ENCODE peak calls at places on chromosomes 7 and 10, in nine cellular contexts. T is WERI-Rb-1, D is fibroblast of the aortic adventitia, K is upper lobe of right lung, C is AG09309, M is psoas muscle, B is sigmoid colon, R is right atrium auricular region, Z is OCI-LY7. P is an unnamed sample.

GRCh38 chr10:43194861-43195260 is 56.6 kb downstream of the CSGALNACT2 start:
- DNase-seq in T (no peak), D (no peak), K (no peak), C (no peak), M (peak), B (no peak), R (no peak), Z (no peak), P (no peak)

GRCh38 chr7:12031186-12031585 is 179.9 kb upstream of the TMEM106B start:
- DNase-seq in T (no peak), D (peak), K (no peak), C (no peak), M (no peak), B (no peak), R (no peak), Z (no peak), P (no peak)

GRCh38 chr7:22667562-22668239 is 59.3 kb upstream of the IL6 start:
- DNase-seq in T (no peak), D (peak), K (no peak), C (no peak), M (no peak), B (no peak), R (no peak), Z (no peak), P (no peak)

GRCh38 chr7:7977774-7978173 is 9.2 kb downstream of the GLCCI1 start:
- DNase-seq in T (no peak), D (peak), K (no peak), C (no peak), M (no peak), B (no peak), R (no peak), Z (peak), P (no peak)

GRCh38 chr10:101752241-101752640 is 23.7 kb downstream of the FGF8 start:
- DNase-seq in T (peak), D (no peak), K (no peak), C (no peak), M (no peak), B (no peak), R (no peak), Z (no peak), P (no peak)

GRCh38 chr7:98627062-98627790 is 10.1 kb downstream of the NPTX2 start:
- DNase-seq in T (no peak), D (no peak), K (no peak), C (no peak), M (no peak), B (no peak), R (no peak), Z (no peak), P (no peak)

GRCh38 chr7:33721895-33722294 is 183.4 kb upstream of the BMPER start:
- DNase-seq in T (no peak), D (no peak), K (no peak), C (no peak), M (no peak), B (no peak), R (no peak), Z (no peak), P (no peak)

GRCh38 chr7:138228764-138229163 is 152.5 kb downstream of the AKR1D1 start:
- DNase-seq in T (no peak), D (no peak), K (no peak), C (no peak), M (no peak), B (no peak), R (no peak), Z (no peak), P (no peak)

GRCh38 chr10:121243003-121243898 is 355.0 kb downstream of the FGFR2 start:
- DNase-seq in T (no peak), D (no peak), K (no peak), C (no peak), M (no peak), B (no peak), R (no peak), Z (no peak), P (no peak)

GRCh38 chr10:55630491-55631056 is 730.5 kb downstream of the ZWINT start:
- DNase-seq in T (peak), D (no peak), K (peak), C (no peak), M (no peak), B (no peak), R (no peak), Z (no peak), P (no peak)

GRCh38 chr10:14879055-14879800 is 562 bp downstream of the SUV39H2 start:
- DNase-seq in T (no peak), D (peak), K (no peak), C (no peak), M (no peak), B (no peak), R (no peak), Z (peak), P (peak)

GRCh38 chr7:77433901-77434300 is 17.8 kb upstream of the GSAP start:
- DNase-seq in T (no peak), D (no peak), K (no peak), C (no peak), M (no peak), B (no peak), R (no peak), Z (no peak), P (no peak)

GRCh38 chr7:148501707-148502139 is 88.8 kb upstream of the C7orf33 start:
- DNase-seq in T (no peak), D (no peak), K (no peak), C (no peak), M (no peak), B (no peak), R (no peak), Z (no peak), P (peak)

GRCh38 chr10:97543025-97543546 is 29.5 kb upstream of the ANKRD2 start:
- DNase-seq in T (no peak), D (peak), K (peak), C (peak), M (peak), B (peak), R (peak), Z (no peak), P (no peak)

GRCh38 chr7:124398937-124399552 is 366.2 kb upstream of the TMEM229A start:
- DNase-seq in T (no peak), D (no peak), K (no peak), C (no peak), M (no peak), B (no peak), R (no peak), Z (no peak), P (no peak)

GRCh38 chr10:17155821-17156220 is 26.2 kb upstream of the CUBN start:
- DNase-seq in T (no peak), D (no peak), K (no peak), C (no peak), M (no peak), B (no peak), R (no peak), Z (no peak), P (no peak)

GRCh38 chr10:69567920-69568319 is 5.3 kb downstream of the NEUROG3 start:
- DNase-seq in T (no peak), D (peak), K (peak), C (no peak), M (peak), B (no peak), R (no peak), Z (no peak), P (peak)

GRCh38 chr7:100406767-100407166 is 21.7 kb downstream of the ZCWPW1 start:
- DNase-seq in T (no peak), D (peak), K (no peak), C (peak), M (no peak), B (no peak), R (no peak), Z (no peak), P (no peak)

GRCh38 chr10:22560391-22561239 is 153.8 kb downstream of the PIP4K2A start:
- DNase-seq in T (no peak), D (no peak), K (no peak), C (no peak), M (no peak), B (no peak), R (no peak), Z (no peak), P (no peak)

GRCh38 chr7:82624337-82624736 is 180.8 kb upstream of the CACNA2D1 start:
- DNase-seq in T (no peak), D (peak), K (no peak), C (peak), M (no peak), B (no peak), R (no peak), Z (no peak), P (no peak)

GRCh38 chr10:24463683-24464426 is 254.9 kb downstream of the KIAA1217 start:
- DNase-seq in T (no peak), D (peak), K (no peak), C (peak), M (no peak), B (no peak), R (no peak), Z (no peak), P (peak)

GRCh38 chr10:114394531-114394930 is 9.8 kb downstream of the AFAP1L2 start:
- DNase-seq in T (no peak), D (no peak), K (no peak), C (no peak), M (no peak), B (peak), R (no peak), Z (no peak), P (no peak)

GRCh38 chr7:88346357-88346756 is 39.7 kb upstream of the STEAP4 start:
- DNase-seq in T (no peak), D (no peak), K (no peak), C (no peak), M (no peak), B (no peak), R (no peak), Z (no peak), P (peak)

GRCh38 chr10:36534471-36535002 is 590.9 kb upstream of the ANKRD30A start:
- DNase-seq in T (peak), D (peak), K (no peak), C (peak), M (no peak), B (no peak), R (no peak), Z (peak), P (peak)

GRCh38 chr7:156442503-156442902 is 198.1 kb upstream of the RNF32 start:
- DNase-seq in T (no peak), D (no peak), K (no peak), C (no peak), M (no peak), B (no peak), R (no peak), Z (no peak), P (no peak)

GRCh38 chr7:128398016-128398840 is 11.6 kb downstream of the IMPDH1 start:
- DNase-seq in T (peak), D (peak), K (no peak), C (no peak), M (peak), B (peak), R (no peak), Z (peak), P (no peak)

GRCh38 chr10:75407716-75408511 is 6.3 kb upstream of the ZNF503 start:
- DNase-seq in T (no peak), D (peak), K (peak), C (no peak), M (peak), B (no peak), R (peak), Z (no peak), P (no peak)

GRCh38 chr10:23439452-23439919 is 611 bp downstream of the OTUD1 start:
- DNase-seq in T (peak), D (peak), K (no peak), C (no peak), M (no peak), B (peak), R (no peak), Z (peak), P (no peak)

GRCh38 chr10:89502556-89502955 is 32.8 kb downstream of the SLC16A12 start:
- DNase-seq in T (no peak), D (peak), K (no peak), C (no peak), M (no peak), B (no peak), R (no peak), Z (no peak), P (no peak)

GRCh38 chr7:129970816-129971215 is 18.1 kb upstream of the UBE2H start:
- DNase-seq in T (no peak), D (no peak), K (no peak), C (no peak), M (no peak), B (no peak), R (no peak), Z (no peak), P (no peak)

GRCh38 chr7:158487546-158488224 is 99.9 kb downstream of the PTPRN2 start:
- DNase-seq in T (no peak), D (no peak), K (no peak), C (no peak), M (no peak), B (no peak), R (no peak), Z (no peak), P (no peak)

GRCh38 chr10:124351481-124352220 is 67.1 kb downstream of the OAT start:
- DNase-seq in T (no peak), D (no peak), K (peak), C (no peak), M (peak), B (no peak), R (no peak), Z (no peak), P (no peak)

GRCh38 chr7:153886506-153887391 is 165.4 kb upstream of the DPP6 start:
- DNase-seq in T (no peak), D (no peak), K (no peak), C (no peak), M (peak), B (peak), R (no peak), Z (no peak), P (no peak)
- H3K4me3 ChIP-seq in T (no peak), D (no peak), K (no peak), C (no peak), M (peak), B (peak), R (no peak), Z (no peak), P (no peak)

GRCh38 chr10:26730548-26730947 is 33.0 kb downstream of the PDSS1 start:
- DNase-seq in T (no peak), D (no peak), K (no peak), C (no peak), M (no peak), B (no peak), R (no peak), Z (no peak), P (no peak)

GRCh38 chr10:26727005-26727404 is 29.5 kb downstream of the PDSS1 start:
- DNase-seq in T (no peak), D (no peak), K (no peak), C (no peak), M (no peak), B (no peak), R (no peak), Z (no peak), P (no peak)

GRCh38 chr10:26725837-26726727 is 28.6 kb downstream of the PDSS1 start:
- DNase-seq in T (no peak), D (peak), K (peak), C (peak), M (peak), B (peak), R (no peak), Z (peak), P (peak)

GRCh38 chr10:26729395-26729794 is 31.9 kb downstream of the PDSS1 start:
- DNase-seq in T (no peak), D (no peak), K (no peak), C (no peak), M (no peak), B (no peak), R (no peak), Z (no peak), P (no peak)

DNA sequence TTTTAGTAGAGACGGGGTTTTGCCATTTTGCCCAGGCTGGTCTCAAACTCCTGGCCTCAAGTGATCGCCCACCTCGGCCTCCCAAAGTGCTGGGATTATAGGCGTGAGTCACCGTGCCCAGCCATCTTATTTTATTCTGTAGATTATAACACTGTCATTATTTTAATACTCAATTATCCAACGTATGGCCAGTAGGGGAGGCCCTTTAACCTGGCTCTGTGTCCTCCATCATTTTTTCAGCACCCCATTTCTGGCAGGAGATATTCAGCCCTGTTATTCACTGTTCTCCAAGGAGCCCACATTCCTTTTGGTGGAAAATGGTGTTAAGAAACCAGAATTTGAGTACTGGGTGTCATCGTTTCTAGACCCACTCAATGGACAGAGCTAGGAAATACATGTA is 31.5 kb downstream of the PDSS1 start:
- DNase-seq in T (no peak), D (no peak), K (no peak), C (no peak), M (no peak), B (no peak), R (no peak), Z (no peak), P (no peak)
- TF ChIP-seq CTCF in T (no peak), D (no peak), K (no peak), C (peak), M (no peak), B (no peak), R (no peak), Z (peak), P (peak)

GRCh38 chr10:32347363-32347735 is 391 bp upstream of the EPC1 start:
- DNase-seq in T (no peak), D (no peak), K (no peak), C (no peak), M (no peak), B (no peak), R (no peak), Z (no peak), P (no peak)

GRCh38 chr10:32350811-32351342 is 3.9 kb upstream of the EPC1 start:
- DNase-seq in T (no peak), D (no peak), K (no peak), C (no peak), M (no peak), B (no peak), R (no peak), Z (peak), P (peak)

GRCh38 chr10:32349968-32350738 is 3.2 kb upstream of the EPC1 start:
- DNase-seq in T (no peak), D (no peak), K (no peak), C (no peak), M (no peak), B (no peak), R (no peak), Z (no peak), P (no peak)

GRCh38 chr10:32348297-32349198 is 1.6 kb upstream of the EPC1 start:
- DNase-seq in T (no peak), D (no peak), K (no peak), C (no peak), M (no peak), B (no peak), R (no peak), Z (no peak), P (no peak)

GRCh38 chr10:32349199-32349585 is 2.2 kb upstream of the EPC1 start:
- DNase-seq in T (no peak), D (no peak), K (no peak), C (no peak), M (no peak), B (no peak), R (no peak), Z (no peak), P (no peak)
- H3K4me3 ChIP-seq in T (no peak), D (no peak), K (no peak), C (no peak), M (no peak), B (no peak), R (no peak), Z (no peak), P (no peak)

GRCh38 chr7:85022064-85022697 is 164.7 kb downstream of the SEMA3D start:
- DNase-seq in T (no peak), D (no peak), K (no peak), C (no peak), M (no peak), B (no peak), R (no peak), Z (no peak), P (no peak)

GRCh38 chr7:85019778-85020177 is 167.1 kb downstream of the SEMA3D start:
- DNase-seq in T (no peak), D (no peak), K (no peak), C (no peak), M (no peak), B (no peak), R (no peak), Z (no peak), P (no peak)

GRCh38 chr7:85023066-85023687 is 163.7 kb downstream of the SEMA3D start:
- DNase-seq in T (peak), D (peak), K (no peak), C (no peak), M (no peak), B (no peak), R (no peak), Z (peak), P (peak)

GRCh38 chr7:85019176-85019575 is 167.7 kb downstream of the SEMA3D start:
- DNase-seq in T (no peak), D (no peak), K (no peak), C (no peak), M (no peak), B (no peak), R (no peak), Z (no peak), P (no peak)

DNA sequence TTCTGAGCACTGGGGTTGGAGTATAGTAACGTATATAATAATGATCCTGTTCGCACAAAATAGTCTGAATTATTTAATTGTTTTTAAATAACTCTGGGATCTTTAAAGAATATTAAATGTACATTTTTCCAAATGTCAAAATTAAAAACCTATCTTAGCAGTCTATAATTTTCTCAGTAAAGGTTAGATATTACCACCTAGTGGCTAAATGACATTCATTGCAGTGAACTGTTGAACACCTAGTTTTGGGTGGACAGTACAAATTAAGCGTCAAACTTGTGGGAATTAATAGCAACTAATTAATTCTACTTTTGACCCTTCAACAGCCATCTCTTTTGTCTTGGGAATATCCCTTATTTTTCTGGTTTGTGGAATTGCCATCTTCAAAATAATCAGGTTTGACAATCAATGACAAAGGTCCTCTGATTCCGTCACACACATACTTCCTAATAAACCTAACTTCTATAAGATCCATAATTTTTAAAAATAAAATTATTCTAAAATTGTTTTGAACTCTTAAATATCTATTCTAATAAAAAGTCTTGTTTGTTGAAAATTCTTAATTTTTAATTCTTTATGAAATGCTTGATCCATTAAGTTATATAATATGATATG is 165.7 kb downstream of the SEMA3D start:
- DNase-seq in T (no peak), D (peak), K (no peak), C (no peak), M (no peak), B (no peak), R (no peak), Z (no peak), P (no peak)
- TF ChIP-seq CTCF in T (no peak), D (peak), K (peak), C (peak), M (peak), B (peak), R (peak), Z (peak), P (peak)

DNA sequence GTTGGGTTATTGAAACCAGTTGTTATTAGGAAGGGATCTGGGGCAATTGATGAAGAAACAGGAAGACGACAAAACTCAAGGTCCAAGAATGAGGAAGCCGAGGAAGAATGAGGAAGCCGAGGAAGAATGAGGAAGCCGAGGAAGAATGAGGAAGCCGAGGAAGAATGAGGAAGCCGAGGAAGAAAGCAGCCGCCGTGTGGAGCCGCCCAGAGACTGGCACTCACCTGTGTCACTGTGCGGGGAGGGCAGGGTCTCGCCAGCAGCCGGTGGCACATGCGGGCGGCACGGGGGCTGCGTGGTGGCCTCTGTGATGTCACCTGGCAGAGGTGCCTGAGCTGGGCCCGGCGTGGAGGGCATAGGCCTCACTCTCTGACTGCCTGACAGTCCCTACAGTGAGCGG is 71.1 kb upstream of the CFAP46 start:
- DNase-seq in T (no peak), D (no peak), K (peak), C (no peak), M (peak), B (no peak), R (no peak), Z (no peak), P (no peak)
- H3K4me3 ChIP-seq in T (no peak), D (no peak), K (no peak), C (no peak), M (no peak), B (no peak), R (no peak), Z (no peak), P (no peak)

P was measured in GM12865.